ENCODE peak calls at places on chromosomes 6 and 20, in six cellular contexts. R is IMR-90, C is HCT116, P is ascending aorta, H is neuronal stem cell, V is right lobe of liver. F is an unnamed sample. For H3K9me3, the result is how much of the 10 kb centered on the place peaks cover.

GRCh38 chr6:1596088-1596852 is 13.4 kb upstream of the FOXC1 start:
- DNase-seq in R (peak), V (peak), H (no peak), C (no peak), P (no peak), F (peak)

GRCh38 chr6:145087034-145087433 is 648.3 kb downstream of the EPM2A start:
- DNase-seq in C (no peak), V (no peak), H (no peak), P (no peak), R (peak), F (no peak)

GRCh38 chr20:50309764-50310672 is 119.4 kb downstream of the CEBPB start:
- DNase-seq in H (no peak), R (no peak), P (no peak), V (no peak), C (no peak), F (no peak)

GRCh38 chr6:24614048-24614420 is 32.0 kb downstream of the KIAA0319 start:
- DNase-seq in H (no peak), R (no peak), C (no peak), P (no peak), V (no peak), F (no peak)

GRCh38 chr6:147577466-147577865 is 69.0 kb downstream of the SAMD5 start:
- DNase-seq in V (no peak), R (no peak), H (no peak), P (no peak), C (no peak), F (no peak)

GRCh38 chr6:143806282-143807102 is 36.6 kb upstream of the LTV1 start:
- DNase-seq in R (peak), C (no peak), H (no peak), P (peak), V (no peak), F (peak)

GRCh38 chr20:22861231-22861980 is 173.7 kb upstream of the SSTR4 start:
- DNase-seq in C (no peak), R (peak), V (no peak), P (no peak), H (no peak), F (no peak)

GRCh38 chr6:152380993-152381898 is 255.9 kb downstream of the SYNE1 start:
- DNase-seq in V (peak), H (peak), P (peak), R (peak), C (peak), F (peak)

GRCh38 chr20:48489656-48490055 is 338.1 kb downstream of the PREX1 start:
- DNase-seq in P (peak), H (no peak), R (no peak), V (no peak), C (no peak), F (peak)

GRCh38 chr20:47561175-47561574 is 59.5 kb downstream of the NCOA3 start:
- DNase-seq in H (no peak), P (no peak), V (no peak), R (peak), C (no peak), F (no peak)

GRCh38 chr6:64483956-64484499 is 848.4 kb downstream of the PHF3 start:
- DNase-seq in P (no peak), C (no peak), V (no peak), H (no peak), R (no peak), F (no peak)

GRCh38 chr6:51910846-51911245 is 176.6 kb downstream of the PKHD1 start:
- DNase-seq in H (no peak), V (no peak), P (no peak), R (no peak), C (no peak), F (no peak)

GRCh38 chr20:38870733-38871559 is 55.3 kb upstream of the FAM83D start:
- DNase-seq in P (no peak), C (peak), R (peak), V (no peak), H (no peak), F (peak)

GRCh38 chr6:127300411-127300810 is 33.7 kb downstream of the RNF146 start:
- DNase-seq in R (peak), V (no peak), P (no peak), C (no peak), H (no peak), F (no peak)

GRCh38 chr6:7267521-7268091 is 45.4 kb downstream of the SSR1 start:
- DNase-seq in C (peak), V (peak), P (peak), H (no peak), R (peak), F (no peak)

GRCh38 chr6:134437376-134437775 is 119.5 kb upstream of the SGK1 start:
- DNase-seq in V (no peak), C (no peak), R (peak), P (no peak), H (no peak), F (no peak)

GRCh38 chr6:149059557-149059956 is 258.0 kb upstream of the TAB2 start:
- DNase-seq in P (no peak), V (no peak), C (no peak), H (no peak), R (peak), F (peak)

GRCh38 chr6:146851837-146852236 is 253.1 kb downstream of the ADGB start:
- DNase-seq in R (peak), V (no peak), P (no peak), H (no peak), C (no peak), F (peak)

GRCh38 chr6:146305098-146305497 is 238.5 kb upstream of the RAB32 start:
- DNase-seq in V (no peak), H (no peak), P (no peak), R (no peak), C (no peak), F (no peak)

GRCh38 chr20:38806855-38807655 is 1.6 kb downstream of the PPP1R16B start:
- DNase-seq in C (no peak), R (no peak), P (no peak), V (no peak), H (no peak), F (peak)

GRCh38 chr6:34465551-34466241 is at the start of gene PACSIN1:
- DNase-seq in P (no peak), H (peak), V (no peak), R (no peak), C (no peak), F (no peak)

GRCh38 chr6:51112731-51113130 is 294.1 kb downstream of the TFAP2B start:
- DNase-seq in R (no peak), C (no peak), V (no peak), H (no peak), P (no peak), F (no peak)

GRCh38 chr20:54209216-54209813 is 1.4 kb downstream of the PFDN4 start:
- DNase-seq in H (no peak), C (no peak), V (no peak), R (no peak), P (no peak), F (no peak)

GRCh38 chr6:22789315-22789714 is 219.9 kb downstream of the HDGFL1 start:
- DNase-seq in C (no peak), H (no peak), R (no peak), V (no peak), P (no peak), F (no peak)

GRCh38 chr6:121344539-121344938 is 10.3 kb upstream of the TBC1D32 start:
- DNase-seq in P (no peak), V (no peak), R (no peak), C (no peak), H (no peak), F (no peak)

GRCh38 chr6:35718911-35719381 is 17.9 kb upstream of the ARMC12 start:
- DNase-seq in H (no peak), P (no peak), V (no peak), R (no peak), C (no peak), F (no peak)

GRCh38 chr6:15340105-15340601 is 94.3 kb downstream of the JARID2 start:
- DNase-seq in V (no peak), C (no peak), R (no peak), H (no peak), P (no peak), F (no peak)

GRCh38 chr6:162621246-162621645 is 106.3 kb downstream of the PRKN start:
- DNase-seq in H (no peak), P (no peak), R (no peak), C (peak), V (peak), F (no peak)

GRCh38 chr6:44004136-44004535 is 123.1 kb downstream of the MRPL14 start:
- DNase-seq in H (no peak), V (no peak), C (no peak), P (no peak), R (no peak), F (peak)

GRCh38 chr20:23095504-23095903 is 9.4 kb upstream of the CD93 start:
- DNase-seq in H (no peak), P (no peak), R (no peak), V (no peak), C (no peak), F (no peak)

GRCh38 chr20:52913650-52914387 is 58.3 kb upstream of the TSHZ2 start:
- DNase-seq in H (no peak), R (no peak), P (no peak), C (no peak), V (peak), F (no peak)

DNA sequence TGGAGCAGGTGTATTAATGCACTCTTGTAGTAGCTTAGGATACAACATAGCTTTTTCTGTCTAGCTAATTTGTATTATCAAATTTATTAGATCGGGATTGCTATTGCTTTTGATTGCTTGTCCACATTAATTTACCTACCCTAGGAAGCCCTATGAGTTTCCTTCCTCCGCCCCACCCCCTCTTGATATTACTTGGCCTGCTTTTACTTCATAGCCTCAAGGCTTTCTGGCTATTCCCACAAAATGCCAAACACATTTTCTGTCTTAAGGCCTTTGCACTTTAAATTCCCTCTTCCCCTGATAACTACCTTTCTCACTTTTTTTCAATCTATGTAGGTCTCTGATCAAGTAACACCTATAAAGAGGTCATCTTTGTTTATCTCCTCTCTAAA is 99.1 kb upstream of the PRSS16 start:
- DNase-seq in R (no peak), P (no peak), H (no peak), V (no peak), C (no peak), F (no peak)
- H3K27ac ChIP-seq in R (no peak), P (no peak), H (no peak), V (no peak), C (peak), F (no peak)

DNA sequence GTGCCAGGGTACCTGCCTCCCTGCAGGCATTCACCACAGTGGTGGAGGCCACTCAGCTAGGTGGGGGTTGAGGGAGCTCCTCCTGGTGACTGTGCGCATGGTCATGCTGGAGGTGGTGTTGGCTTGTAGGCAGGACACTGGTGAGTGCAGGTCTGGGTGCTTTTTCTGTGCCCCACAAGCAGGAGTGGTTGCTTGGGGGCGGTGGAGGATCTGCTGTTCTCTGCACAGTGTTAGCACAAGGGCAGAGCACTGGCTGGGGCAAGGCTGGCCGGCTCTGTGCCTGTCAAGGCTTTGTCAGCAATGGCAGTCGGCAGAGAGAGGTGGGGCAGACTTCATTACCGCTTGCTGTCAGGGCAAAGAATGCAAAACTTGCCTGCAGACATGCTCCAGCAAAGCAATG is 632.1 kb upstream of the ID4 start:
- DNase-seq in V (no peak), P (no peak), C (no peak), H (no peak), R (no peak), F (no peak)
- H3K9me3 ChIP-seq in V (under half), P (under half), C (under half), H (under half), R (under half), F (under half)

GRCh38 chr20:2086980-2087377 is 14.6 kb upstream of the STK35 start:
- DNase-seq in H (no peak), V (no peak), R (no peak), P (no peak), C (no peak), F (no peak)

GRCh38 chr20:2080532-2081224 is 20.9 kb upstream of the STK35 start:
- DNase-seq in C (no peak), V (no peak), P (no peak), H (no peak), R (no peak), F (no peak)

GRCh38 chr20:2088904-2089303 is 12.7 kb upstream of the STK35 start:
- DNase-seq in H (no peak), P (no peak), C (no peak), V (no peak), R (no peak), F (no peak)

GRCh38 chr20:2086177-2086979 is 15.2 kb upstream of the STK35 start:
- DNase-seq in H (no peak), C (no peak), R (no peak), V (no peak), P (no peak), F (no peak)

GRCh38 chr20:2084703-2085102 is 16.9 kb upstream of the STK35 start:
- DNase-seq in H (no peak), R (no peak), V (no peak), C (no peak), P (no peak), F (no peak)
- H3K27ac ChIP-seq in H (no peak), R (no peak), V (no peak), C (no peak), P (no peak), F (no peak)

GRCh38 chr6:106811088-106811686 is 163.3 kb downstream of the CD24 start:
- DNase-seq in C (no peak), P (no peak), R (no peak), V (no peak), H (no peak), F (no peak)

GRCh38 chr6:106805771-106806170 is 168.8 kb downstream of the CD24 start:
- DNase-seq in C (no peak), R (no peak), H (no peak), V (no peak), P (no peak), F (no peak)

GRCh38 chr6:106808758-106809157 is 165.8 kb downstream of the CD24 start:
- DNase-seq in R (no peak), V (no peak), H (no peak), P (no peak), C (no peak), F (no peak)

GRCh38 chr6:106805017-106805335 is 169.6 kb downstream of the CD24 start:
- DNase-seq in R (no peak), P (no peak), V (no peak), C (no peak), H (no peak), F (no peak)

DNA sequence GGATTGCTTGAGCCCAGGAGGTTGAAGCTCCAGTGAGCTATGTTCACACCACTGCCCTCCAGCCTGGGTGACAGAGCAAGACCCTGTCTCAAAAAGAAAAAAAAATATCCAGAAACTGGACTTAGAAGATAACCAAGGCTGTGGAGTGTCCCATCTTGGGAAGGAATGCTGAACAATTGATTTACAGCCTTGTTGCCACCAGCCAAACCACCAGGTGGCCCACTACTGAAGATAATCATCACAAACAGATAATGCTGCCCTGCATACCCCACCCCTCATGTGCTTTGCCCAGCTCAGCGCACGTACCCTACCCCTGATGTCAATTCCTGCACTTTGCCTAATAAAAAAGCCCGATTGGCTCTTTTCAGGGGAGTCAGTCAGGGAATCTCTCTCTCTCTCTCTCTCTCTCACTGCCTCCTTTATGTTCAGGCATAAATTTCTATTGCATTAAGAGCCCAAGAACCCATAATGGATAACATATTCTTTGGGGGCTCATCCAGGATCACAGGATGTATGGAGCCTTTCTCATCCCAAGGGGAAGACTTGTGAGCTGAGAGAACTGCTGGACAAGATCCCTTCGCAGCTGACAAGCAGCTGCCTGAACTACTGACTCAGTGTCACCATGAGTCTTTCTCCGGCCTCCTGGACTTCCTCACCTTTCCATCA is 166.4 kb downstream of the CD24 start:
- DNase-seq in C (no peak), H (no peak), R (no peak), V (no peak), P (no peak), F (no peak)
- H3K9me3 ChIP-seq in C (under half), H (under half), R (under half), V (under half), P (under half), F (under half)

GRCh38 chr20:58908216-58908615 is 55.7 kb downstream of the GNAS start:
- DNase-seq in R (no peak), C (no peak), V (no peak), P (no peak), H (no peak), F (no peak)
- H3K27ac ChIP-seq in R (no peak), C (peak), V (peak), P (peak), H (no peak), F (no peak)

GRCh38 chr6:168394606-168395005 is 46.4 kb upstream of the SMOC2 start:
- DNase-seq in H (no peak), R (no peak), V (no peak), C (no peak), P (no peak), F (no peak)
- H3K9me3 ChIP-seq in H (under half), R (half or more), V (under half), C (under half), P (under half), F (under half)

GRCh38 chr20:25090492-25091429 is 8.8 kb upstream of the VSX1 start:
- DNase-seq in C (no peak), R (no peak), V (no peak), P (no peak), H (no peak), F (no peak)
- H3K27ac ChIP-seq in C (no peak), R (no peak), V (no peak), P (no peak), H (no peak), F (no peak)

DNA sequence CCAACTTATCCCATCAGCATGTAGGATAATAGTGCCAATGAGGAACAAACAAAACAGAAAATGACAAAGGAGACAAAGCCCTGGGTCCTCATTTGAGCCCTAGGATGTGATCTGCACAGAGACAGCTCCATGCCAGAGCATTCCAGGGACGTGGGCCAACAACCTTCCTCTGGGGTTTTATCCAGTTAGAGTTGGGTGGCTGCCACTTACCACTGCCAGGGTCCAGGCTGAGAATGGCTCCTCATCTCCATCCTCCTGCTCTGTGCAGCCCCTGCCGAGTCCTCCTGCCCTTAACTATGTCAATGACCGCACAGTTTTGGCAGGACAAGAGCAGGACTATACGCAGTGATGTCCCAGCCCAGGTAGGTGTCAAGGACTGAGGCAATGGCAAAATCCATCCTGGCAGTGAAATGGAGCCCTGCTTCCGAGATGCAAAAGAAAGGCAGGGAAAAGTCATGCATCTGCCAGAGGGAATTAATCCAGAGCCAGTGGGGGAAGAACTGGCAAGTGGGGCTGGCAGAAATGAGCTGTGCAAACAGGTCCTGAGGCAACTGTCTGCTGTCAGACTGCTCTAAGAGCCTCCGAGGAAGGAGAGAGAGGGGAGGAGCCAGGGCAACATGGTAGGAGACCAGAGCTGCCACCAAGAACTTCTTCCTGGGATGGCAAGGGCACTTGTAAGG is 449.4 kb downstream of the PTPRT start:
- DNase-seq in H (no peak), C (no peak), P (no peak), R (no peak), V (no peak), F (no peak)
- H3K9me3 ChIP-seq in H (under half), C (under half), P (under half), R (under half), V (under half), F (under half)

DNA sequence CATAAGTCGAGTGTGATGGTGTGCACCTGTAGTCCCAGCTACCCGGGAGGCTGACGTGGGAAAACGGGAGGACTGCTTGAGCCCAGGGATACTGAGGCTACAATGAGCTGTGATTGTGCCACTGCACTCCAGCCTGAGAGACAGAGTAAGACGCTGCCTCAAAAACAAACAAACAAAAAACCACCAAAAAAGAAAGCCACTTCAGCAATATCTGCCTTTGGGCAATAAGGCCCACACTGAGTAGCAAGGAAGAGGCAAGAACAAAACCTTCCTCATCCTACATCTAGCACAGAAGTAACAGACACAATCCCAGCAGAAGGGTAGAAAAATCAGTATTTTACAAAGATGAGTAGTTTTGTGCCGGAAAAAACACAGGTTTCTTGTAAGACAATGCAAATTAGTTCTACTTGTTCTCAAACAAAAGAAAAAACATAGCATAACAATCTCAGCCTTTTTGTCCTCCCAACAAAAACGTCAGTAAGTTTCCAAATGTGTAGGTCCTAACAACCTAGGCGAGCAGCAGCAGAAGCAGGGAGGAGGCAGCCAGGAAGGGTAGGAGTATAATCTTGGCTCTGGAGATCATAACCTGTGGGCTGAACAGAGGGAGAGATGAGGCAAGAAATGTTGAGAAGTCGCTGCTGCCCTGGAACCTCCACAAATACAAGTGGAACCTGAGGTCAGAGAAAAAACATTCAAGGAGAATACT is 5.7 kb downstream of the PPP1R10 start:
- DNase-seq in C (no peak), V (no peak), H (no peak), P (no peak), R (no peak), F (no peak)
- H3K27ac ChIP-seq in C (no peak), V (no peak), H (no peak), P (peak), R (no peak), F (no peak)

F was measured in SJCRH30.